ENCODE peak calls at places on chromosomes 16 and 17, in five cellular contexts. S is tibial nerve, U is prostate gland, N is transverse colon, D is vagina. F is an unnamed sample. For H3K4me1, the result is how much of the 10 kb centered on the place peaks cover.

GRCh38 chr16:53055603-53056527 is 1.1 kb downstream of the CHD9 start:
- DNase-seq in U (peak), D (no peak), N (peak), S (no peak), F (peak)

GRCh38 chr16:75011634-75012307 is 12.9 kb downstream of the ZNRF1 start:
- DNase-seq in S (no peak), D (no peak), N (no peak), U (no peak), F (no peak)

GRCh38 chr17:73722163-73722562 is 77.9 kb upstream of the SDK2 start:
- DNase-seq in S (no peak), N (no peak), D (no peak), U (no peak), F (no peak)

GRCh38 chr17:40958086-40958953 is 8.4 kb downstream of the KRT39 start:
- DNase-seq in U (peak), N (peak), D (no peak), S (no peak), F (no peak)

GRCh38 chr17:55246583-55246982 is 18.2 kb upstream of the HLF start:
- DNase-seq in U (no peak), S (no peak), D (no peak), N (no peak), F (no peak)

GRCh38 chr16:78113258-78113657 is 13.8 kb downstream of the WWOX start:
- DNase-seq in S (no peak), N (no peak), D (no peak), U (no peak), F (no peak)

GRCh38 chr16:12470311-12471229 is 333.1 kb downstream of the CPPED1 start:
- DNase-seq in U (no peak), N (no peak), D (no peak), S (no peak), F (peak)

GRCh38 chr16:1107731-1108130 is 11.7 kb upstream of the C1QTNF8 start:
- DNase-seq in N (no peak), D (no peak), S (no peak), U (no peak), F (no peak)

DNA sequence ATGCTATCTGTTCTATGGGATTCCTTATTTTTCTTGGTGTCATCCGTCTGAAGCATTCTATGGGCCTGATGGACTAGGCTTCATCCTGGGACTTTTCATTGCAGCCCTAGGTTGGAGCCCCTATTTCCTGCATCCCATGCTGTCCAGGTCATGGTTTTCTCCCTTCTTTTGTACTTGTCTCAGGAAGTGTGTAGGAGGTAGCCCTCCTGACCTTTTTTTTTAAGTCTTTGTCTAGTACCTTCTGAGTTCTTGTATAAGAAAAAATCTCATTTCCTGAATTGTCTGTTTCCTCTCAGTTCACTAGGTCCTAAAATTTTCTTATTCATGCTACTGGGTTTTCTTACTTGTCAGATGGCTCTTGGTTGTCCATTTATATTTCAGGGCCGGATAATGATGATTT is 6.0 kb downstream of the NDEL1 start:
- DNase-seq in N (no peak), D (no peak), U (no peak), S (no peak), F (no peak)
- H3K4me1 ChIP-seq in N (under half), D (half or more), U (under half), S (under half), F (under half)

GRCh38 chr17:80968602-80969029 is 23.0 kb upstream of the CHMP6 start:
- DNase-seq in U (no peak), D (no peak), N (peak), S (no peak), F (no peak)
- TF ChIP-seq POLR2A in U (no peak), D (no peak), N (no peak), S (no peak), F (no peak)

DNA sequence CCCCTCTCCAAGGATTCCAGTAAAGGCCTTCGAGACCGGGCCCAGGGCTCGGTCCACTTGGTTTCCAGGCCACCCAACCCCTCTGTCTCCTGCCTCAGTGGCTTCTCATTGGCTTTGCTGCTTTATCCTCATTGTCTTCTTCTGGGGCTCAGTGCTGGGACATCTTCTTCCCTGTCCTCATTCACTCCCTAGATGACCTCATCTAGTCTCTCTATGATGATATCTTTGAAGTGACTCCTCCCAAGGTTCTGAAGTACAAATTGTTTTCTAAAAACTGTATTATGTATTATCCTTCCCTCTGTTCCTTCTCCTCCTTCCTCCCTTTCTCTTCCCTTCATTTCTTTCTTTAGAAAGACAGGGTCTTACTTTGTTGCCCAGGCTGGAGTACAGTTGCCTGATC is 27.1 kb upstream of the NDRG4 start:
- DNase-seq in U (no peak), S (no peak), N (no peak), D (no peak), F (no peak)
- H3K4me1 ChIP-seq in U (under half), S (under half), N (under half), D (under half), F (under half)

GRCh38 chr16:3135120-3135715 is 389 bp downstream of the ZNF213 start:
- DNase-seq in D (no peak), N (no peak), S (no peak), U (no peak), F (no peak)
- TF ChIP-seq POLR2A in D (no peak), N (no peak), S (no peak), U (no peak), F (no peak)